ENCODE peak calls at places on chromosome 14, in five cellular contexts. B, A, O, P and E are unnamed samples.

GRCh38 chr14:50061664-50062437 is 54.5 kb downstream of the VCPKMT start:
- DNase-seq in B (peak), A (peak), O (peak), P (peak), E (no peak)

GRCh38 chr14:100880271-100881101 is 23.0 kb downstream of the RTL1 start:
- DNase-seq in B (no peak), A (no peak), O (no peak), P (no peak), E (no peak)

GRCh38 chr14:51999084-51999483 is 9.7 kb downstream of the RTRAF start:
- DNase-seq in B (no peak), A (no peak), O (no peak), P (no peak), E (no peak)

GRCh38 chr14:101830271-101830670 is 68.8 kb downstream of the PPP2R5C start:
- DNase-seq in B (no peak), A (no peak), O (no peak), P (no peak), E (no peak)

GRCh38 chr14:77099425-77100167 is 1.5 kb downstream of the CIPC start:
- DNase-seq in B (no peak), A (no peak), O (no peak), P (no peak), E (no peak)

GRCh38 chr14:30221546-30221945 is 293.9 kb upstream of the PRKD1 start:
- DNase-seq in B (no peak), A (no peak), O (no peak), P (no peak), E (no peak)

GRCh38 chr14:40850191-40850590 is 756.5 kb upstream of the LRFN5 start:
- DNase-seq in B (no peak), A (no peak), O (no peak), P (no peak), E (no peak)

GRCh38 chr14:46054526-46054925 is 597.1 kb downstream of the RPL10L start:
- DNase-seq in B (no peak), A (no peak), O (no peak), P (no peak), E (no peak)

GRCh38 chr14:104001003-104001402 is 58.7 kb upstream of the RD3L start:
- DNase-seq in B (no peak), A (no peak), O (no peak), P (peak), E (no peak)

GRCh38 chr14:20434701-20435453 is 1.1 kb downstream of the KLHL33 start:
- DNase-seq in B (no peak), A (no peak), O (no peak), P (no peak), E (no peak)

GRCh38 chr14:99981806-99982205 is 83.4 kb upstream of the EVL start:
- DNase-seq in B (no peak), A (no peak), O (no peak), P (no peak), E (no peak)

GRCh38 chr14:103696466-103697071 is 18.7 kb downstream of the XRCC3 start:
- DNase-seq in B (no peak), A (peak), O (no peak), P (no peak), E (no peak)

GRCh38 chr14:35362911-35363374 is 41.6 kb downstream of the NFKBIA start:
- DNase-seq in B (no peak), A (no peak), O (no peak), P (no peak), E (no peak)

GRCh38 chr14:35470775-35471174 is 63.2 kb upstream of the INSM2 start:
- DNase-seq in B (no peak), A (no peak), O (no peak), P (no peak), E (no peak)

GRCh38 chr14:36976571-36977023 is 195.8 kb downstream of the SLC25A21 start:
- DNase-seq in B (no peak), A (no peak), O (no peak), P (no peak), E (no peak)

GRCh38 chr14:92960706-92961566 is 38.0 kb downstream of the CHGA start:
- DNase-seq in B (no peak), A (no peak), O (no peak), P (no peak), E (no peak)

GRCh38 chr14:53384073-53384472 is 230.9 kb upstream of the DDHD1 start:
- DNase-seq in B (no peak), A (no peak), O (no peak), P (no peak), E (no peak)

GRCh38 chr14:64763801-64764511 is 59.7 kb downstream of the PLEKHG3 start:
- DNase-seq in B (no peak), A (no peak), O (no peak), P (peak), E (no peak)

GRCh38 chr14:59041308-59041707 is 147.2 kb upstream of the DAAM1 start:
- DNase-seq in B (no peak), A (no peak), O (no peak), P (no peak), E (no peak)